ENCODE peak calls at places on chromosomes 16 and 17, in eight cellular contexts. T, K, A, I, X, S, Y and C are unnamed samples.

GRCh38 chr17:47099451-47099986 is 89.6 kb downstream of the CDC27 start:
- DNase-seq in X (no peak), K (no peak), A (no peak), Y (no peak), T (no peak), I (no peak), S (no peak), C (no peak)

GRCh38 chr17:28053725-28054124 is 11.2 kb downstream of the NLK start:
- DNase-seq in S (no peak), T (no peak), I (no peak), X (no peak), K (no peak), A (no peak), Y (no peak), C (no peak)

GRCh38 chr17:58956997-58957724 is 149.5 kb downstream of the TRIM37 start:
- DNase-seq in S (no peak), A (peak; percentile 24), K (no peak), X (no peak), Y (no peak), I (peak; percentile 6), T (no peak), C (no peak)

GRCh38 chr17:58356231-58356630 is 4.2 kb upstream of the SUPT4H1 start:
- DNase-seq in A (no peak), K (no peak), I (no peak), T (no peak), X (no peak), S (no peak), Y (no peak), C (no peak)

GRCh38 chr17:81233316-81233715 is 5.5 kb downstream of the TEPSIN start:
- DNase-seq in K (no peak), S (no peak), X (no peak), Y (no peak), A (no peak), I (no peak), T (no peak), C (no peak)

GRCh38 chr17:7687072-7687907 is at the start of gene TP53:
- DNase-seq in X (peak; percentile 89), T (peak; percentile 89), I (peak; percentile 91), A (peak; percentile 97), K (peak; percentile 91), S (peak; percentile 71), Y (peak; percentile 86), C (peak; percentile 91)

GRCh38 chr16:87044829-87045228 is 272.4 kb downstream of the C16orf95 start:
- DNase-seq in S (no peak), Y (no peak), K (no peak), A (no peak), I (no peak), X (no peak), T (no peak), C (no peak)

GRCh38 chr16:69848635-69849545 is 86.8 kb downstream of the WWP2 start:
- DNase-seq in X (peak; percentile 96), A (no peak), Y (peak; percentile 66), K (peak; percentile 82), T (peak; percentile 88), I (no peak), S (no peak), C (peak; percentile 92)

GRCh38 chr16:86680661-86681439 is 102.5 kb downstream of the FOXL1 start:
- DNase-seq in I (no peak), Y (no peak), A (no peak), S (no peak), X (no peak), T (no peak), K (no peak), C (no peak)

GRCh38 chr17:42850964-42851363 is at the start of gene AOC3:
- DNase-seq in A (no peak), S (no peak), I (no peak), Y (no peak), K (no peak), T (no peak), X (peak; percentile 62), C (no peak)

GRCh38 chr17:75764417-75764710 is 628 bp downstream of the GALK1 start:
- DNase-seq in X (no peak), T (no peak), S (no peak), A (no peak), Y (no peak), K (no peak), I (no peak), C (no peak)

GRCh38 chr17:75765981-75766380 is 989 bp upstream of the GALK1 start:
- DNase-seq in T (no peak), S (no peak), A (no peak), K (no peak), I (no peak), X (no peak), Y (peak; percentile 49), C (no peak)

GRCh38 chr17:75763613-75764416 is 1.2 kb downstream of the GALK1 start:
- DNase-seq in X (peak; percentile 16), A (no peak), S (no peak), Y (peak; percentile 61), I (no peak), T (peak; percentile 15), K (no peak), C (no peak)

GRCh38 chr17:75763269-75763607 is 1.8 kb downstream of the GALK1 start:
- DNase-seq in K (no peak), S (no peak), T (no peak), A (no peak), I (no peak), X (no peak), Y (peak; percentile 37), C (no peak)

DNA sequence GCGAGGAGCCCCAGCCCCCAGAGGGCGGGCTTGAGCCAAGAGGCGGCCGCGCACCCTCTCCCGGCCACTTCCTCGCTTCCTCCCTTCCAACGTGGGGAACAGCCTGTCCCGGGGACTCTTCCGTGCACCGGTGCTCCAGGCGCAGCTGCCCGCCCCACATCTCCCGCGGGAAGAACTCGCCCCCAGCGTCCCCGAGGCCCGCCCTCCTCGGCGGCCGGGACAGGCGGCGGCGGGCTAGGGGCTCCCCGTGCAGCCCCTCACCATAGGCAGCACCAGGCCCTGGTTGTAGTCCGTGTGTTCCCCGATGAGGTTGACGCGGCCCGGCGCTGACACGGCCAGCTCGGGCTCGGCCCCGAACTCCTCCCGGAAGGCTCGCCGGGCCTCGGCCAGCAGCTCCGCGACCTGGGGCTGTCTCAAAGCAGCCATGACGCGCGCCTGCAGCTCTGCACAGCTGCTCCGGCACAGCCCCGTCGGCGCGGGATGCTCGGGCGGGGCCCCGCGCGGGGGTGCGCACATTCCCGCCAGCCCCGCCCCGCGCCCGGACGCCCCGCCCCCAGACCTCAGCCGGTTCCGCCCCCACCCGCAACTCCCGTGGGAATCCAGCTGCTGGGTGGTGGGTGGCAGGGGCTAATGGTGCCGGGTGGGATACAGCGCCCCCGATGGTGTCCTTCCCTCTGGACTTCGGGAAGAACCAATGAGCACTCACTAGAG is at the start of gene GALK1:
- DNase-seq in Y (peak; percentile 88), S (peak; percentile 91), K (peak; percentile 59), A (peak; percentile 78), X (peak; percentile 76), I (no peak), T (peak; percentile 71), C (peak; percentile 82)
- TF ChIP-seq POLR2A in Y (peak; percentile 55), S (no peak), K (peak; percentile 30), A (peak; percentile 71), X (peak; percentile 38), I (no peak), T (peak; percentile 62), C (peak; percentile 64)

GRCh38 chr16:8795818-8796217 is 1.6 kb downstream of the TMEM186 start:
- DNase-seq in X (no peak), T (no peak), A (no peak), S (no peak), K (no peak), I (no peak), Y (no peak), C (no peak)

GRCh38 chr16:8798535-8799157 is 1.0 kb downstream of the PMM2 start:
- DNase-seq in S (no peak), X (no peak), I (no peak), T (no peak), K (no peak), A (no peak), Y (no peak), C (no peak)

GRCh38 chr16:8796469-8797363 is 723 bp downstream of the TMEM186 start:
- DNase-seq in X (no peak), I (no peak), Y (no peak), K (no peak), S (no peak), A (no peak), T (no peak), C (no peak)

GRCh38 chr16:8798174-8798527 is 512 bp downstream of the PMM2 start:
- DNase-seq in A (peak; percentile 7), I (peak; percentile 2), T (no peak), S (no peak), X (no peak), Y (no peak), K (no peak), C (no peak)

DNA sequence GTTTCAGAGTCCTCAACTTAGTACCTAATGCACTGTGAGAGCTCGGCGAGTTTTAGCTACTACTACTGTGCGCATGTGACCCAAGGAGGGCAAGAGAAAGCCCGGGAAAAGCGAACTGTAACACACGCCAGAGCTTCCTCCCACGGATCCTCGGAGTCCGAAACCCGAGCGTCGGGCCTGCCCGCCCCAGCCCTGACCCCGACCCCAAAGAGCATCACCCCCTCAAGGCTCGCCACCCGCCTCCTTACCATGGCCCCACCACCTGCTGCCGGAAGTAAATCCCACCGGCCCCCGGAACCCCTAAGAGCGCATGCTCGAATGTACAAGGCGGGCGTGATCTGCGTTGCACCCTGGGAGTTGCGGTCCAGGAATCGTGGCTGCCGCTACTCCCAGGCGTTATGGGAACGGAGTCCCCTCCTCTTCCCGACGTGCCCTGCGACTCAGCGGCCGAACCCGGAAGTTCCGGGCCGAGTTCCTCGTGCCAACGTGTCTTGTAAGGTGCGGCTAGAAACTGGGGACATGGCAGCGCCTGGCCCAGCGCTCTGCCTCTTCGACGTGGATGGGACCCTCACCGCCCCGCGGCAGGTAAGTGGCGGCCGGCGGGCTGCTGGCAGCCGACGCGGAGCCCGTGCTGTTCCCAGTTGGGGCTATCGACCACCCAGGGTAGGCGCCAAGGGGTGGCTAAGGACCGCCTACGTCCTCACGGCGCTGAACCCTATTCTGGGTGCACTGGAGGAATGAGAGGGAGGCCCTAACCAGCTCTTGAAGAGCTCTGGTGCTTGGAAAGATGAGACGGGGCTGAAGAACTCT is at the start of the genes PMM2 and TMEM186:
- DNase-seq in A (peak; percentile 96), Y (peak; percentile 96), S (peak; percentile 96), T (peak; percentile 95), X (peak; percentile 97), K (peak; percentile 96), I (peak; percentile 88), C (peak; percentile 98)
- TF ChIP-seq POLR2A in A (peak; percentile 89), Y (peak; percentile 71), S (peak; percentile 95), T (peak; percentile 32), X (no peak), K (peak; percentile 23), I (no peak), C (peak; percentile 71)

GRCh38 chr17:17823433-17824118 is 13.2 kb downstream of the SREBF1 start:
- DNase-seq in I (peak; percentile 56), A (peak; percentile 90), X (peak; percentile 91), Y (peak; percentile 91), S (peak; percentile 100), K (peak; percentile 93), T (peak; percentile 90), C (peak; percentile 88)
- TF ChIP-seq POLR2A in I (no peak), A (no peak), X (no peak), Y (peak; percentile 66), S (peak; percentile 35), K (peak; percentile 91), T (no peak), C (no peak)

DNA sequence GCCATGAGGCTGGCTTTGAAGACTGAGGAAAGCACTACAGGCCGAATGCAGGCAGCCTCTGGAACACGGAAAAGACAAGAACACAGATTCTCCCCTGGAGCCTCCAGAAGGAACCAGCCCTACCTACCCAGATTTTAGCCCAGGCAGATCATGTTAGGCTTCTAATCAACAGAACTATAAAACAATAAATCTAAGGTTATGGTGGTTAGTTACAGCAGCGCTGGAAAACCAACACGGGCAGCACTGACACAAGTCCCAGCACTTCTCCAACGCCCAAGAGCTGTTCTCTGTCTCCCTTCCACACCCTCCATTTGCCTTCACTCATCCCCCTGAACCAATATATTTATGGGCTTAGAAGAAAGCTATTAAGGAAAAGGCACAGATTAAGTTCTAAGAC is 7.5 kb downstream of the ANKRD11 start:
- DNase-seq in I (no peak), Y (peak; percentile 59), A (no peak), S (no peak), X (no peak), K (no peak), T (no peak), C (no peak)
- TF ChIP-seq POLR2A in I (no peak), Y (no peak), A (no peak), S (no peak), X (no peak), K (no peak), T (no peak), C (no peak)